ENCODE peak calls at places on chromosomes 5 and 9, in eight cellular contexts. One of them, this sample, is unnamed.

GRCh38 chr5:135632806-135633205 is 54.0 kb upstream of the CXCL14 start:
- DNase-seq in stimulated activated naive CD8-positive, alpha-beta T cell treated with anti-CD3 and anti-CD28 coated beads, Interleukin-15, Interleukin-2, amounts not matched to agents 100 U/mL and 50 U/mL, for 24 hours: no peak
- DNase-seq in HTR-8/SVneo: no peak
- DNase-seq in GM03348: no peak
- DNase-seq in T-helper 1 cell: no peak
- DNase-seq in NCI-H2029: no peak
- DNase-seq in stimulated activated CD4-positive, alpha-beta T cell treated with anti-CD3 and anti-CD28 coated beads, Interleukin-4, amount 100 ng/mL, for 1 hour: no peak
- DNase-seq in brain pericyte: no peak
- DNase-seq in this sample: no peak

GRCh38 chr9:134326754-134327526 is 685 bp downstream of the RXRA start:
- DNase-seq in brain pericyte: no peak
- DNase-seq in stimulated activated CD4-positive, alpha-beta T cell treated with anti-CD3 and anti-CD28 coated beads, Interleukin-4, amount 100 ng/mL, for 1 hour: no peak
- DNase-seq in HTR-8/SVneo: peak; percentile 45
- DNase-seq in stimulated activated naive CD8-positive, alpha-beta T cell treated with anti-CD3 and anti-CD28 coated beads, Interleukin-15, Interleukin-2, amounts not matched to agents 100 U/mL and 50 U/mL, for 24 hours: no peak
- DNase-seq in GM03348: peak; percentile 67
- DNase-seq in T-helper 1 cell: no peak
- DNase-seq in NCI-H2029: no peak
- DNase-seq in this sample: peak; percentile 31

GRCh38 chr5:176663566-176663965 is 16.3 kb downstream of the TSPAN17 start:
- DNase-seq in NCI-H2029: no peak
- DNase-seq in stimulated activated naive CD8-positive, alpha-beta T cell treated with anti-CD3 and anti-CD28 coated beads, Interleukin-15, Interleukin-2, amounts not matched to agents 100 U/mL and 50 U/mL, for 24 hours: no peak
- DNase-seq in T-helper 1 cell: no peak
- DNase-seq in brain pericyte: no peak
- DNase-seq in GM03348: no peak
- DNase-seq in HTR-8/SVneo: no peak
- DNase-seq in stimulated activated CD4-positive, alpha-beta T cell treated with anti-CD3 and anti-CD28 coated beads, Interleukin-4, amount 100 ng/mL, for 1 hour: no peak
- DNase-seq in this sample: no peak

GRCh38 chr5:42600441-42600840 is 156.2 kb upstream of the CCDC152 start:
- DNase-seq in stimulated activated CD4-positive, alpha-beta T cell treated with anti-CD3 and anti-CD28 coated beads, Interleukin-4, amount 100 ng/mL, for 1 hour: no peak
- DNase-seq in GM03348: no peak
- DNase-seq in HTR-8/SVneo: no peak
- DNase-seq in stimulated activated naive CD8-positive, alpha-beta T cell treated with anti-CD3 and anti-CD28 coated beads, Interleukin-15, Interleukin-2, amounts not matched to agents 100 U/mL and 50 U/mL, for 24 hours: no peak
- DNase-seq in T-helper 1 cell: no peak
- DNase-seq in brain pericyte: no peak
- DNase-seq in NCI-H2029: no peak
- DNase-seq in this sample: no peak

GRCh38 chr5:33688041-33688980 is 203.5 kb downstream of the ADAMTS12 start:
- DNase-seq in T-helper 1 cell: no peak
- DNase-seq in GM03348: peak; percentile 50
- DNase-seq in stimulated activated naive CD8-positive, alpha-beta T cell treated with anti-CD3 and anti-CD28 coated beads, Interleukin-15, Interleukin-2, amounts not matched to agents 100 U/mL and 50 U/mL, for 24 hours: no peak
- DNase-seq in brain pericyte: no peak
- DNase-seq in HTR-8/SVneo: no peak
- DNase-seq in stimulated activated CD4-positive, alpha-beta T cell treated with anti-CD3 and anti-CD28 coated beads, Interleukin-4, amount 100 ng/mL, for 1 hour: no peak
- DNase-seq in NCI-H2029: no peak
- DNase-seq in this sample: peak; percentile 65

GRCh38 chr5:16178745-16179372 is 732 bp downstream of the MARCHF11 start:
- DNase-seq in stimulated activated naive CD8-positive, alpha-beta T cell treated with anti-CD3 and anti-CD28 coated beads, Interleukin-15, Interleukin-2, amounts not matched to agents 100 U/mL and 50 U/mL, for 24 hours: peak; percentile 46
- DNase-seq in stimulated activated CD4-positive, alpha-beta T cell treated with anti-CD3 and anti-CD28 coated beads, Interleukin-4, amount 100 ng/mL, for 1 hour: peak; percentile 31
- DNase-seq in GM03348: peak; percentile 82
- DNase-seq in NCI-H2029: peak; percentile 39
- DNase-seq in HTR-8/SVneo: peak; percentile 62
- DNase-seq in T-helper 1 cell: peak; percentile 14
- DNase-seq in brain pericyte: peak; percentile 30
- DNase-seq in this sample: peak; percentile 50

GRCh38 chr9:118455259-118455658 is 751.1 kb downstream of the TLR4 start:
- DNase-seq in T-helper 1 cell: no peak
- DNase-seq in GM03348: no peak
- DNase-seq in stimulated activated naive CD8-positive, alpha-beta T cell treated with anti-CD3 and anti-CD28 coated beads, Interleukin-15, Interleukin-2, amounts not matched to agents 100 U/mL and 50 U/mL, for 24 hours: no peak
- DNase-seq in HTR-8/SVneo: no peak
- DNase-seq in stimulated activated CD4-positive, alpha-beta T cell treated with anti-CD3 and anti-CD28 coated beads, Interleukin-4, amount 100 ng/mL, for 1 hour: no peak
- DNase-seq in NCI-H2029: no peak
- DNase-seq in brain pericyte: no peak
- DNase-seq in this sample: no peak

GRCh38 chr5:169415351-169415750 is 114.4 kb upstream of the SLIT3 start:
- DNase-seq in brain pericyte: no peak
- DNase-seq in NCI-H2029: no peak
- DNase-seq in stimulated activated CD4-positive, alpha-beta T cell treated with anti-CD3 and anti-CD28 coated beads, Interleukin-4, amount 100 ng/mL, for 1 hour: no peak
- DNase-seq in stimulated activated naive CD8-positive, alpha-beta T cell treated with anti-CD3 and anti-CD28 coated beads, Interleukin-15, Interleukin-2, amounts not matched to agents 100 U/mL and 50 U/mL, for 24 hours: no peak
- DNase-seq in T-helper 1 cell: no peak
- DNase-seq in GM03348: peak; percentile 53
- DNase-seq in HTR-8/SVneo: no peak
- DNase-seq in this sample: peak; percentile 55

GRCh38 chr9:99054581-99054980 is 50.3 kb upstream of the TGFBR1 start:
- DNase-seq in T-helper 1 cell: no peak
- DNase-seq in NCI-H2029: no peak
- DNase-seq in GM03348: peak; percentile 41
- DNase-seq in HTR-8/SVneo: peak; percentile 29
- DNase-seq in stimulated activated CD4-positive, alpha-beta T cell treated with anti-CD3 and anti-CD28 coated beads, Interleukin-4, amount 100 ng/mL, for 1 hour: no peak
- DNase-seq in brain pericyte: no peak
- DNase-seq in stimulated activated naive CD8-positive, alpha-beta T cell treated with anti-CD3 and anti-CD28 coated beads, Interleukin-15, Interleukin-2, amounts not matched to agents 100 U/mL and 50 U/mL, for 24 hours: no peak
- DNase-seq in this sample: no peak

GRCh38 chr5:25516136-25516535 is 871.4 kb upstream of the CDH10 start:
- DNase-seq in stimulated activated naive CD8-positive, alpha-beta T cell treated with anti-CD3 and anti-CD28 coated beads, Interleukin-15, Interleukin-2, amounts not matched to agents 100 U/mL and 50 U/mL, for 24 hours: no peak
- DNase-seq in T-helper 1 cell: no peak
- DNase-seq in GM03348: no peak
- DNase-seq in stimulated activated CD4-positive, alpha-beta T cell treated with anti-CD3 and anti-CD28 coated beads, Interleukin-4, amount 100 ng/mL, for 1 hour: no peak
- DNase-seq in brain pericyte: no peak
- DNase-seq in HTR-8/SVneo: peak; percentile 28
- DNase-seq in NCI-H2029: no peak
- DNase-seq in this sample: no peak

GRCh38 chr9:130785053-130785452 is 50.0 kb upstream of the ABL1 start:
- DNase-seq in brain pericyte: no peak
- DNase-seq in GM03348: no peak
- DNase-seq in NCI-H2029: no peak
- DNase-seq in T-helper 1 cell: no peak
- DNase-seq in stimulated activated CD4-positive, alpha-beta T cell treated with anti-CD3 and anti-CD28 coated beads, Interleukin-4, amount 100 ng/mL, for 1 hour: no peak
- DNase-seq in stimulated activated naive CD8-positive, alpha-beta T cell treated with anti-CD3 and anti-CD28 coated beads, Interleukin-15, Interleukin-2, amounts not matched to agents 100 U/mL and 50 U/mL, for 24 hours: no peak
- DNase-seq in HTR-8/SVneo: no peak
- DNase-seq in this sample: no peak

GRCh38 chr5:108857905-108858304 is 110.2 kb downstream of the FER start:
- DNase-seq in stimulated activated naive CD8-positive, alpha-beta T cell treated with anti-CD3 and anti-CD28 coated beads, Interleukin-15, Interleukin-2, amounts not matched to agents 100 U/mL and 50 U/mL, for 24 hours: no peak
- DNase-seq in HTR-8/SVneo: no peak
- DNase-seq in brain pericyte: no peak
- DNase-seq in NCI-H2029: no peak
- DNase-seq in GM03348: no peak
- DNase-seq in stimulated activated CD4-positive, alpha-beta T cell treated with anti-CD3 and anti-CD28 coated beads, Interleukin-4, amount 100 ng/mL, for 1 hour: no peak
- DNase-seq in T-helper 1 cell: no peak
- DNase-seq in this sample: no peak

GRCh38 chr9:32524558-32525461 is 1.2 kb downstream of the RIGI start:
- DNase-seq in GM03348: no peak
- DNase-seq in HTR-8/SVneo: no peak
- DNase-seq in NCI-H2029: peak; percentile 46
- DNase-seq in brain pericyte: no peak
- DNase-seq in stimulated activated naive CD8-positive, alpha-beta T cell treated with anti-CD3 and anti-CD28 coated beads, Interleukin-15, Interleukin-2, amounts not matched to agents 100 U/mL and 50 U/mL, for 24 hours: peak; percentile 14
- DNase-seq in stimulated activated CD4-positive, alpha-beta T cell treated with anti-CD3 and anti-CD28 coated beads, Interleukin-4, amount 100 ng/mL, for 1 hour: no peak
- DNase-seq in T-helper 1 cell: peak; percentile 28
- DNase-seq in this sample: no peak

GRCh38 chr9:19174127-19174921 is 47.0 kb upstream of the PLIN2 start:
- DNase-seq in HTR-8/SVneo: peak; percentile 59
- DNase-seq in T-helper 1 cell: peak; percentile 79
- DNase-seq in stimulated activated CD4-positive, alpha-beta T cell treated with anti-CD3 and anti-CD28 coated beads, Interleukin-4, amount 100 ng/mL, for 1 hour: peak; percentile 10
- DNase-seq in NCI-H2029: peak; percentile 9
- DNase-seq in GM03348: peak; percentile 92
- DNase-seq in stimulated activated naive CD8-positive, alpha-beta T cell treated with anti-CD3 and anti-CD28 coated beads, Interleukin-15, Interleukin-2, amounts not matched to agents 100 U/mL and 50 U/mL, for 24 hours: peak; percentile 41
- DNase-seq in brain pericyte: peak; percentile 41
- DNase-seq in this sample: peak; percentile 98

GRCh38 chr9:96293481-96293880 is 8.5 kb downstream of the HSD17B3 start:
- DNase-seq in HTR-8/SVneo: no peak
- DNase-seq in GM03348: no peak
- DNase-seq in NCI-H2029: peak; percentile 12
- DNase-seq in T-helper 1 cell: no peak
- DNase-seq in brain pericyte: no peak
- DNase-seq in stimulated activated CD4-positive, alpha-beta T cell treated with anti-CD3 and anti-CD28 coated beads, Interleukin-4, amount 100 ng/mL, for 1 hour: no peak
- DNase-seq in stimulated activated naive CD8-positive, alpha-beta T cell treated with anti-CD3 and anti-CD28 coated beads, Interleukin-15, Interleukin-2, amounts not matched to agents 100 U/mL and 50 U/mL, for 24 hours: no peak
- DNase-seq in this sample: peak; percentile 22

GRCh38 chr5:124580512-124580911 is 165.9 kb downstream of the ZNF608 start:
- DNase-seq in brain pericyte: no peak
- DNase-seq in T-helper 1 cell: no peak
- DNase-seq in HTR-8/SVneo: no peak
- DNase-seq in NCI-H2029: no peak
- DNase-seq in stimulated activated CD4-positive, alpha-beta T cell treated with anti-CD3 and anti-CD28 coated beads, Interleukin-4, amount 100 ng/mL, for 1 hour: no peak
- DNase-seq in GM03348: no peak
- DNase-seq in stimulated activated naive CD8-positive, alpha-beta T cell treated with anti-CD3 and anti-CD28 coated beads, Interleukin-15, Interleukin-2, amounts not matched to agents 100 U/mL and 50 U/mL, for 24 hours: no peak
- DNase-seq in this sample: no peak

GRCh38 chr9:28887188-28887884 is 1314.1 kb upstream of the C9orf72 start:
- DNase-seq in NCI-H2029: no peak
- DNase-seq in stimulated activated naive CD8-positive, alpha-beta T cell treated with anti-CD3 and anti-CD28 coated beads, Interleukin-15, Interleukin-2, amounts not matched to agents 100 U/mL and 50 U/mL, for 24 hours: no peak
- DNase-seq in GM03348: no peak
- DNase-seq in brain pericyte: no peak
- DNase-seq in HTR-8/SVneo: no peak
- DNase-seq in stimulated activated CD4-positive, alpha-beta T cell treated with anti-CD3 and anti-CD28 coated beads, Interleukin-4, amount 100 ng/mL, for 1 hour: no peak
- DNase-seq in T-helper 1 cell: no peak
- DNase-seq in this sample: no peak

GRCh38 chr5:37506241-37506640 is 127.1 kb downstream of the WDR70 start:
- DNase-seq in T-helper 1 cell: no peak
- DNase-seq in stimulated activated naive CD8-positive, alpha-beta T cell treated with anti-CD3 and anti-CD28 coated beads, Interleukin-15, Interleukin-2, amounts not matched to agents 100 U/mL and 50 U/mL, for 24 hours: no peak
- DNase-seq in GM03348: no peak
- DNase-seq in NCI-H2029: no peak
- DNase-seq in HTR-8/SVneo: no peak
- DNase-seq in stimulated activated CD4-positive, alpha-beta T cell treated with anti-CD3 and anti-CD28 coated beads, Interleukin-4, amount 100 ng/mL, for 1 hour: no peak
- DNase-seq in brain pericyte: no peak
- DNase-seq in this sample: no peak

GRCh38 chr5:72036951-72037350 is 70.3 kb upstream of the MAP1B start:
- DNase-seq in T-helper 1 cell: no peak
- DNase-seq in GM03348: peak; percentile 53
- DNase-seq in stimulated activated CD4-positive, alpha-beta T cell treated with anti-CD3 and anti-CD28 coated beads, Interleukin-4, amount 100 ng/mL, for 1 hour: no peak
- DNase-seq in stimulated activated naive CD8-positive, alpha-beta T cell treated with anti-CD3 and anti-CD28 coated beads, Interleukin-15, Interleukin-2, amounts not matched to agents 100 U/mL and 50 U/mL, for 24 hours: no peak
- DNase-seq in NCI-H2029: no peak
- DNase-seq in brain pericyte: no peak
- DNase-seq in HTR-8/SVneo: peak; percentile 48
- DNase-seq in this sample: no peak

GRCh38 chr9:36188212-36188611 is 2.5 kb upstream of the CLTA start:
- DNase-seq in NCI-H2029: no peak
- DNase-seq in T-helper 1 cell: no peak
- DNase-seq in GM03348: no peak
- DNase-seq in brain pericyte: no peak
- DNase-seq in HTR-8/SVneo: no peak
- DNase-seq in stimulated activated naive CD8-positive, alpha-beta T cell treated with anti-CD3 and anti-CD28 coated beads, Interleukin-15, Interleukin-2, amounts not matched to agents 100 U/mL and 50 U/mL, for 24 hours: no peak
- DNase-seq in stimulated activated CD4-positive, alpha-beta T cell treated with anti-CD3 and anti-CD28 coated beads, Interleukin-4, amount 100 ng/mL, for 1 hour: no peak
- DNase-seq in this sample: no peak

GRCh38 chr9:128163523-128164331 is 3.7 kb downstream of the BBLN start:
- DNase-seq in GM03348: no peak
- DNase-seq in T-helper 1 cell: no peak
- DNase-seq in NCI-H2029: no peak
- DNase-seq in stimulated activated naive CD8-positive, alpha-beta T cell treated with anti-CD3 and anti-CD28 coated beads, Interleukin-15, Interleukin-2, amounts not matched to agents 100 U/mL and 50 U/mL, for 24 hours: no peak
- DNase-seq in HTR-8/SVneo: no peak
- DNase-seq in stimulated activated CD4-positive, alpha-beta T cell treated with anti-CD3 and anti-CD28 coated beads, Interleukin-4, amount 100 ng/mL, for 1 hour: no peak
- DNase-seq in brain pericyte: no peak
- DNase-seq in this sample: no peak

GRCh38 chr9:1049641-1050040 is 516 bp upstream of the DMRT2 start:
- DNase-seq in GM03348: no peak
- DNase-seq in brain pericyte: no peak
- DNase-seq in HTR-8/SVneo: no peak
- DNase-seq in stimulated activated naive CD8-positive, alpha-beta T cell treated with anti-CD3 and anti-CD28 coated beads, Interleukin-15, Interleukin-2, amounts not matched to agents 100 U/mL and 50 U/mL, for 24 hours: peak; percentile 10
- DNase-seq in NCI-H2029: no peak
- DNase-seq in stimulated activated CD4-positive, alpha-beta T cell treated with anti-CD3 and anti-CD28 coated beads, Interleukin-4, amount 100 ng/mL, for 1 hour: no peak
- DNase-seq in T-helper 1 cell: no peak
- DNase-seq in this sample: no peak

GRCh38 chr5:172494630-172495505 is 40.5 kb upstream of the SH3PXD2B start:
- DNase-seq in NCI-H2029: no peak
- DNase-seq in stimulated activated naive CD8-positive, alpha-beta T cell treated with anti-CD3 and anti-CD28 coated beads, Interleukin-15, Interleukin-2, amounts not matched to agents 100 U/mL and 50 U/mL, for 24 hours: no peak
- DNase-seq in HTR-8/SVneo: no peak
- DNase-seq in brain pericyte: no peak
- DNase-seq in T-helper 1 cell: no peak
- DNase-seq in stimulated activated CD4-positive, alpha-beta T cell treated with anti-CD3 and anti-CD28 coated beads, Interleukin-4, amount 100 ng/mL, for 1 hour: no peak
- DNase-seq in GM03348: no peak
- DNase-seq in this sample: no peak

GRCh38 chr9:128292009-128292408 is 15.9 kb downstream of the SWI5 start:
- DNase-seq in T-helper 1 cell: no peak
- DNase-seq in HTR-8/SVneo: no peak
- DNase-seq in NCI-H2029: no peak
- DNase-seq in GM03348: no peak
- DNase-seq in stimulated activated CD4-positive, alpha-beta T cell treated with anti-CD3 and anti-CD28 coated beads, Interleukin-4, amount 100 ng/mL, for 1 hour: no peak
- DNase-seq in stimulated activated naive CD8-positive, alpha-beta T cell treated with anti-CD3 and anti-CD28 coated beads, Interleukin-15, Interleukin-2, amounts not matched to agents 100 U/mL and 50 U/mL, for 24 hours: no peak
- DNase-seq in brain pericyte: no peak
- DNase-seq in this sample: no peak

GRCh38 chr9:114416290-114416689 is 28.5 kb upstream of the AKNA start:
- DNase-seq in T-helper 1 cell: no peak
- DNase-seq in NCI-H2029: no peak
- DNase-seq in stimulated activated CD4-positive, alpha-beta T cell treated with anti-CD3 and anti-CD28 coated beads, Interleukin-4, amount 100 ng/mL, for 1 hour: no peak
- DNase-seq in HTR-8/SVneo: no peak
- DNase-seq in brain pericyte: no peak
- DNase-seq in stimulated activated naive CD8-positive, alpha-beta T cell treated with anti-CD3 and anti-CD28 coated beads, Interleukin-15, Interleukin-2, amounts not matched to agents 100 U/mL and 50 U/mL, for 24 hours: no peak
- DNase-seq in GM03348: no peak
- DNase-seq in this sample: no peak

GRCh38 chr9:23123048-23123632 is 676.5 kb downstream of the DMRTA1 start:
- DNase-seq in HTR-8/SVneo: peak; percentile 1
- DNase-seq in GM03348: peak; percentile 4
- DNase-seq in T-helper 1 cell: no peak
- DNase-seq in stimulated activated naive CD8-positive, alpha-beta T cell treated with anti-CD3 and anti-CD28 coated beads, Interleukin-15, Interleukin-2, amounts not matched to agents 100 U/mL and 50 U/mL, for 24 hours: no peak
- DNase-seq in stimulated activated CD4-positive, alpha-beta T cell treated with anti-CD3 and anti-CD28 coated beads, Interleukin-4, amount 100 ng/mL, for 1 hour: no peak
- DNase-seq in brain pericyte: no peak
- DNase-seq in NCI-H2029: no peak
- DNase-seq in this sample: peak; percentile 49

GRCh38 chr5:150070821-150071220 is 15.5 kb downstream of the CSF1R start:
- DNase-seq in stimulated activated CD4-positive, alpha-beta T cell treated with anti-CD3 and anti-CD28 coated beads, Interleukin-4, amount 100 ng/mL, for 1 hour: no peak
- DNase-seq in GM03348: no peak
- DNase-seq in HTR-8/SVneo: no peak
- DNase-seq in stimulated activated naive CD8-positive, alpha-beta T cell treated with anti-CD3 and anti-CD28 coated beads, Interleukin-15, Interleukin-2, amounts not matched to agents 100 U/mL and 50 U/mL, for 24 hours: no peak
- DNase-seq in brain pericyte: no peak
- DNase-seq in T-helper 1 cell: no peak
- DNase-seq in NCI-H2029: no peak
- DNase-seq in this sample: no peak

GRCh38 chr9:134049236-134049635 is 18.6 kb downstream of the BRD3 start:
- DNase-seq in T-helper 1 cell: no peak
- DNase-seq in stimulated activated naive CD8-positive, alpha-beta T cell treated with anti-CD3 and anti-CD28 coated beads, Interleukin-15, Interleukin-2, amounts not matched to agents 100 U/mL and 50 U/mL, for 24 hours: no peak
- DNase-seq in HTR-8/SVneo: no peak
- DNase-seq in GM03348: no peak
- DNase-seq in NCI-H2029: peak; percentile 56
- DNase-seq in brain pericyte: no peak
- DNase-seq in stimulated activated CD4-positive, alpha-beta T cell treated with anti-CD3 and anti-CD28 coated beads, Interleukin-4, amount 100 ng/mL, for 1 hour: no peak
- DNase-seq in this sample: no peak

GRCh38 chr5:38540348-38540747 is 16.1 kb downstream of the LIFR start:
- DNase-seq in stimulated activated CD4-positive, alpha-beta T cell treated with anti-CD3 and anti-CD28 coated beads, Interleukin-4, amount 100 ng/mL, for 1 hour: no peak
- DNase-seq in brain pericyte: no peak
- DNase-seq in NCI-H2029: peak; percentile 84
- DNase-seq in T-helper 1 cell: no peak
- DNase-seq in GM03348: no peak
- DNase-seq in HTR-8/SVneo: no peak
- DNase-seq in stimulated activated naive CD8-positive, alpha-beta T cell treated with anti-CD3 and anti-CD28 coated beads, Interleukin-15, Interleukin-2, amounts not matched to agents 100 U/mL and 50 U/mL, for 24 hours: no peak
- DNase-seq in this sample: no peak

GRCh38 chr5:96928931-96929708 is 6.8 kb upstream of the LNPEP start:
- DNase-seq in HTR-8/SVneo: no peak
- DNase-seq in NCI-H2029: no peak
- DNase-seq in stimulated activated naive CD8-positive, alpha-beta T cell treated with anti-CD3 and anti-CD28 coated beads, Interleukin-15, Interleukin-2, amounts not matched to agents 100 U/mL and 50 U/mL, for 24 hours: no peak
- DNase-seq in brain pericyte: no peak
- DNase-seq in T-helper 1 cell: no peak
- DNase-seq in stimulated activated CD4-positive, alpha-beta T cell treated with anti-CD3 and anti-CD28 coated beads, Interleukin-4, amount 100 ng/mL, for 1 hour: no peak
- DNase-seq in GM03348: no peak
- DNase-seq in this sample: no peak

GRCh38 chr9:125472926-125473701 is 211.5 kb downstream of the GAPVD1 start:
- DNase-seq in HTR-8/SVneo: peak; percentile 66
- DNase-seq in stimulated activated naive CD8-positive, alpha-beta T cell treated with anti-CD3 and anti-CD28 coated beads, Interleukin-15, Interleukin-2, amounts not matched to agents 100 U/mL and 50 U/mL, for 24 hours: no peak
- DNase-seq in NCI-H2029: peak; percentile 8
- DNase-seq in stimulated activated CD4-positive, alpha-beta T cell treated with anti-CD3 and anti-CD28 coated beads, Interleukin-4, amount 100 ng/mL, for 1 hour: no peak
- DNase-seq in T-helper 1 cell: no peak
- DNase-seq in GM03348: peak; percentile 61
- DNase-seq in brain pericyte: no peak
- DNase-seq in this sample: peak; percentile 75

GRCh38 chr5:139897342-139897741 is 101.7 kb downstream of the PSD2 start:
- DNase-seq in stimulated activated naive CD8-positive, alpha-beta T cell treated with anti-CD3 and anti-CD28 coated beads, Interleukin-15, Interleukin-2, amounts not matched to agents 100 U/mL and 50 U/mL, for 24 hours: no peak
- DNase-seq in GM03348: no peak
- DNase-seq in T-helper 1 cell: no peak
- DNase-seq in stimulated activated CD4-positive, alpha-beta T cell treated with anti-CD3 and anti-CD28 coated beads, Interleukin-4, amount 100 ng/mL, for 1 hour: no peak
- DNase-seq in NCI-H2029: no peak
- DNase-seq in HTR-8/SVneo: no peak
- DNase-seq in brain pericyte: no peak
- DNase-seq in this sample: no peak

GRCh38 chr5:73170522-73170921 is 2.5 kb upstream of the TMEM174 start:
- DNase-seq in GM03348: no peak
- DNase-seq in NCI-H2029: no peak
- DNase-seq in HTR-8/SVneo: no peak
- DNase-seq in stimulated activated CD4-positive, alpha-beta T cell treated with anti-CD3 and anti-CD28 coated beads, Interleukin-4, amount 100 ng/mL, for 1 hour: no peak
- DNase-seq in brain pericyte: no peak
- DNase-seq in T-helper 1 cell: peak; percentile 23
- DNase-seq in stimulated activated naive CD8-positive, alpha-beta T cell treated with anti-CD3 and anti-CD28 coated beads, Interleukin-15, Interleukin-2, amounts not matched to agents 100 U/mL and 50 U/mL, for 24 hours: peak; percentile 28
- DNase-seq in this sample: peak; percentile 53

GRCh38 chr9:94600258-94600657 is 6.6 kb upstream of the FBP2 start:
- DNase-seq in T-helper 1 cell: no peak
- DNase-seq in NCI-H2029: no peak
- DNase-seq in GM03348: no peak
- DNase-seq in stimulated activated CD4-positive, alpha-beta T cell treated with anti-CD3 and anti-CD28 coated beads, Interleukin-4, amount 100 ng/mL, for 1 hour: no peak
- DNase-seq in brain pericyte: no peak
- DNase-seq in HTR-8/SVneo: no peak
- DNase-seq in stimulated activated naive CD8-positive, alpha-beta T cell treated with anti-CD3 and anti-CD28 coated beads, Interleukin-15, Interleukin-2, amounts not matched to agents 100 U/mL and 50 U/mL, for 24 hours: no peak
- DNase-seq in this sample: no peak